ENCODE peak calls at places on chromosomes 1 and 21, in four cellular contexts. Q is OCI-LY7, C is GM23338, K is HCT116. L is an unnamed sample. For H3K9me2, the result is how much of the 10 kb centered on the place peaks cover.

GRCh38 chr1:39205102-39205780 is 746 bp downstream of the MACF1 start:
- DNase-seq in K (no peak), Q (peak), C (no peak), L (no peak)

GRCh38 chr1:119631433-119632102 is 16.5 kb downstream of the ZNF697 start:
- DNase-seq in C (peak), K (no peak), Q (no peak), L (no peak)

GRCh38 chr1:23124259-23125026 is 44.2 kb downstream of the LUZP1 start:
- DNase-seq in C (no peak), K (no peak), Q (no peak), L (no peak)

GRCh38 chr1:15736666-15737229 is 690 bp downstream of the SLC25A34 start:
- DNase-seq in K (no peak), Q (no peak), C (no peak), L (no peak)

GRCh38 chr21:29376556-29376955 is 77.8 kb downstream of the BACH1 start:
- DNase-seq in C (peak), Q (peak), K (peak), L (peak)

GRCh38 chr1:232227171-232227740 is 402.7 kb downstream of the SIPA1L2 start:
- DNase-seq in C (peak), Q (no peak), K (no peak), L (no peak)

GRCh38 chr1:12014141-12014981 is 4.9 kb upstream of the MIIP start:
- DNase-seq in C (peak), Q (no peak), K (no peak), L (peak)

GRCh38 chr1:21289700-21290545 is at the start of gene ECE1:
- DNase-seq in K (no peak), Q (peak), C (peak), L (peak)

GRCh38 chr1:27724961-27725373 is 794 bp upstream of the FAM76A start:
- DNase-seq in Q (peak), C (peak), K (no peak), L (no peak)

GRCh38 chr1:109704173-109704572 is 7.9 kb upstream of the GSTM5 start:
- DNase-seq in C (peak), Q (no peak), K (no peak), L (peak)

GRCh38 chr1:66168919-66169725 is 364.8 kb upstream of the SGIP1 start:
- DNase-seq in C (peak), K (peak), Q (peak), L (no peak)

GRCh38 chr1:109806733-109807397 is 43.1 kb upstream of the EPS8L3 start:
- DNase-seq in Q (no peak), C (no peak), K (no peak), L (no peak)

GRCh38 chr1:153532161-153532560 is 3.6 kb downstream of the S100A6 start:
- DNase-seq in K (no peak), C (no peak), Q (no peak), L (no peak)

GRCh38 chr1:175885247-175885646 is 141.9 kb upstream of the TNR start:
- DNase-seq in K (no peak), Q (no peak), C (no peak), L (no peak)

GRCh38 chr1:46489638-46490602 is at the start of gene DMBX1:
- DNase-seq in C (peak), Q (no peak), K (peak), L (peak)

GRCh38 chr1:106296431-106296830 is 760.0 kb upstream of the PRMT6 start:
- DNase-seq in Q (no peak), K (no peak), C (no peak), L (no peak)

GRCh38 chr1:78223417-78224215 is 177.8 kb downstream of the GIPC2 start:
- DNase-seq in C (no peak), Q (no peak), K (no peak), L (no peak)

GRCh38 chr1:231201375-231202124 is 39.5 kb upstream of the GNPAT start:
- DNase-seq in K (no peak), C (no peak), Q (no peak), L (no peak)

GRCh38 chr1:43073490-43074230 is 98.4 kb downstream of the EBNA1BP2 start:
- DNase-seq in C (peak), Q (peak), K (peak), L (peak)

GRCh38 chr1:153534226-153534932 is 1.4 kb downstream of the S100A6 start:
- DNase-seq in Q (no peak), C (no peak), K (no peak), L (no peak)

GRCh38 chr1:211420389-211420788 is 71.6 kb downstream of the RD3 start:
- DNase-seq in Q (no peak), C (no peak), K (no peak), L (no peak)

GRCh38 chr1:109391161-109391556 is 6.6 kb downstream of the SORT1 start:
- DNase-seq in C (no peak), Q (no peak), K (no peak), L (no peak)

GRCh38 chr1:153509729-153510354 is 25.9 kb downstream of the S100A6 start:
- DNase-seq in C (peak), K (no peak), Q (peak), L (peak)

GRCh38 chr1:153626477-153626928 is 802 bp downstream of the S100A13 start:
- DNase-seq in Q (no peak), C (no peak), K (no peak), L (no peak)

GRCh38 chr1:61907102-61907501 is 164.8 kb downstream of the PATJ start:
- DNase-seq in C (no peak), Q (no peak), K (no peak), L (no peak)

GRCh38 chr1:9338354-9339250 is 45.9 kb downstream of the SPSB1 start:
- DNase-seq in Q (no peak), K (no peak), C (no peak), L (no peak)

GRCh38 chr1:102578806-102579205 is 529.5 kb downstream of the COL11A1 start:
- DNase-seq in K (no peak), Q (no peak), C (no peak), L (no peak)

GRCh38 chr1:241270016-241270415 is 87.0 kb downstream of the RGS7 start:
- DNase-seq in Q (no peak), C (no peak), K (no peak), L (no peak)

GRCh38 chr1:214824758-214825157 is 221.8 kb downstream of the CENPF start:
- DNase-seq in K (no peak), Q (no peak), C (no peak), L (no peak)

GRCh38 chr1:2444138-2444591 is 31.8 kb upstream of the PEX10 start:
- DNase-seq in C (no peak), Q (no peak), K (no peak), L (no peak)

GRCh38 chr1:2445162-2445822 is 30.8 kb upstream of the PLCH2 start:
- DNase-seq in K (no peak), C (no peak), Q (no peak), L (no peak)

GRCh38 chr1:2441746-2442145 is 29.4 kb upstream of the PEX10 start:
- DNase-seq in C (no peak), K (no peak), Q (no peak), L (no peak)

GRCh38 chr1:2442676-2443075 is 30.3 kb upstream of the PEX10 start:
- DNase-seq in C (no peak), Q (no peak), K (no peak), L (no peak)

GRCh38 chr1:2443285-2444137 is 31.1 kb upstream of the PEX10 start:
- DNase-seq in K (no peak), Q (no peak), C (peak), L (no peak)
- H3K9me2 ChIP-seq in K (under half), Q (under half), C (under half), L (under half)

DNA sequence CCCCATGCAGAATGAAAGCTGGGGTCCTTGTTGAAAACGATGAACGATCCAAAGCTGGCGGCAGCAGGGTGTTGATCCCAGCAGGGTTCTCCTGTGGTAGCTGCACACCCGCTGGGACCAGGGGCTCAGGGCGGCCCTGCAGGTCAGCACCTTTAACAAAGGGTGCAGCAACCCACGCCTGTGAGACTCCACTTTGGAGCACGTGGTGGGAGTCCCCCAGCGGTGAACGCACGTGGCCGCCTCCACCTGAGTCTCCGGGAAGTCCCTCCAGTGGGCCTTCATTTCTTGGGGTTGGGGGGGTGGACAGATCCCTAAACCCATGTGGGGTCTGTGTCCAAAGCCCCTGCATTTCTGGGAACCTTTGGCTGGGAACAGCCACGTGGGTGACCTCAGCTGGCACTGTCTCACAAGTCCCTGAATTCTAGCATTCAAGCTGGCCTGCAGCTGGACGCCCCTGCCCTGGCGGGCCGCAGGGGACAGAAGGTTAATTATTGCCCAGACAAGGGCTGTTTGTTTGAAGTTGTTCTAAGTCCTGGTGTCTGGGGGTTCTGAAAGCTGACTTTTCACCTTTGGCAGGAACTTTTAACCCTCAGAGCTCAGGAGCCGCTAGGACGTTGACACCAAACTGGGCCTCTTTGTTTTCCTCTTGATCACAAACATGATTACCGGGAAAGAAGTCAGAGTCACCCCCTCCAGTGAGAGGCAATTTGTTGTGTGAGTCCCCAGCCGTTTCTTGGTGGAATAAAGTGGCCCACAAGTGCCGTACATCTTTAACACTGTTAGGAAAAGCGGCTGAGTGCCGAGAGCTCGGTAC is 64.5 kb downstream of the COL18A1 start:
- DNase-seq in K (no peak), Q (no peak), C (no peak), L (no peak)
- H3K27ac ChIP-seq in K (no peak), Q (no peak), C (no peak), L (no peak)

DNA sequence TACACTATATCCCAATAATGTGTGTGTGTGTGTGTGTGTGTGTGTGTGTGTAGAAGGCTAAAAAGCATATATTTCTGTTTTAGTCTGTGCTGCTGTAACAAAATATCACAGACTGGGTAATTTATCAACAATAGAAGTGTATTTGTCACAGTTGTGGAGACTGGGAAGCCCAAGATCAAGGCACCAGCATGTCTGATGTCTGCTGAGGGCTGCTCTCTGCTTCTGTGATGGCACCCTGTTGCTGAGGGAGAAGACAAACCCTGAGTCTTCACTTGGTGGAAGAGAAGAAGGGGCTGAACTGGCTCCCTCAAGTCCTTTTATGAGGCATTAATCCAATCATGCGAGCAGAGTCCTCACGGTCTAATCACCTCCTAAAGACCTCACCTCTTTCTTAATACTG is 23.0 kb upstream of the RAB4A start:
- DNase-seq in K (no peak), C (no peak), Q (no peak), L (no peak)
- H3K9me2 ChIP-seq in K (under half), C (under half), Q (under half), L (under half)

GRCh38 chr1:111884772-111885443 is 104.6 kb downstream of the KCND3 start:
- DNase-seq in Q (no peak), C (no peak), K (no peak), L (no peak)
- H3K27ac ChIP-seq in Q (no peak), C (no peak), K (no peak), L (no peak)

DNA sequence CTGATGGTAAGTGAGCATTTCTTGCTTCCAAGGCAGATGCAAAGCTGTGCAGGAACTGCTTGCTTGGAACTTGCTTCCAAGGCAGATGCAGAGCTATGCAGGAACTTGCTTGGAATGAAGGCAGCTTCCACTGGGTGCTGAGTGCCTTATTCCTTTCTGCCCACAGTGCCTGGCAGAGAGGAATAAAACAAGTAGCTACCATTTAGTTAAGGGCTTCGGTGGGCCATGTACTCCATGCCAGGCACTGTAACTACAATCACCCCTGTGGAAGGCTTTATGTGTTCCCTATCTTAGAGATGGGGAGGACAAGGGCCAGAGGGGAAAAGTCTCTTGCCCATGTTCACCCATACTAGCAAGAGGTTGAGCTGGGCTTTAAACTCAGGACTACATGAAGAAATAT is 8.3 kb downstream of the MROH7 start:
- DNase-seq in Q (no peak), K (no peak), C (no peak), L (no peak)
- H3K9me2 ChIP-seq in Q (under half), K (under half), C (under half), L (under half)

GRCh38 chr1:165683848-165684485 is 14.4 kb downstream of the ALDH9A1 start:
- DNase-seq in K (no peak), C (no peak), Q (no peak), L (no peak)

GRCh38 chr1:165686121-165686970 is 12.0 kb downstream of the ALDH9A1 start:
- DNase-seq in C (peak), K (no peak), Q (peak), L (peak)

GRCh38 chr1:165688046-165688445 is 10.3 kb downstream of the ALDH9A1 start:
- DNase-seq in Q (no peak), K (no peak), C (no peak), L (no peak)

DNA sequence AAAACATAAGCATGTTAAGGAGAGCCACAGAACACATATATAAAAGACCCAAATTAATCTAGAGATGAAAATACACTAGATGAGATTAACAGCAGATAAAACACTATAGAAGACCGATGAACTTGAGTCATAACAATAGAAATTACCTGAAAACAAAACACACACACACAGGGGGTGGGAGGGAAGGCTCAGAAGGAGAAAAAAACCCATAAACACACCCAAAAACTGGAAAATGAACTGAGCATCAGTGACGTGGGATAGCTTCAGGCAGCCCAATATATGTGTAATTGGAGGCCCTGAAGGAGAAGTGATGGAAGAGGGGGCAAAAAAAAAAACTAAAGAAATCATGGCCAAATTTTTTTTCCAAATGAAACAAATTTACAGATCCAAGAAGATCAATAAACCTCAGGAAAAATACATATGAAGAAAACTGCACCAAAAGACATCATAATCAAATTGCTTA is 11.4 kb downstream of the ALDH9A1 start:
- DNase-seq in K (no peak), Q (no peak), C (no peak), L (no peak)
- H3K27ac ChIP-seq in K (no peak), Q (peak), C (no peak), L (peak)

DNA sequence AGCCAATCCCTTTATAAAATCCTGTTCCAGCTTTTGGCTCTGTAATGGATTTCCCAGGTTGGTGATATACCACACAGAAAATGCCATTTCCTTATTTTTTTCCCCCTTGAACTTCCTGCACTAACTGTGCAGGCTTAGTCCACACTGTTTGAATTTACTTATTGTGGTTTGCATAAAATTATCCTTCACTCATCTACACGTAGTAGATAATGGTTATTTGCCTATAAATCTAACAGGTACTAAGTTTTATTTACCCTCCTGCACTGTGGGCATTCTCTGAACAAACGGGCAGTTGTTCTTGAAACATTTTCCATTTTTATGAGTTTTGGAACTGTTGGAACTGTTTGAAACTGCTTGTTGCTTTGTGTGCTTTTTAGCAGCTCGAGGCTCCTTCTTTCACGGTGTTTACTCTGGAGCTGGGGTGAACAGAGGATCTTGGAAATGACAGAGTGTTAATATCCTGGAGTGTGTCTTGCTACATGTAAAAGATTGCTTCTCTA is 23.0 kb upstream of the KIFAP3 start:
- DNase-seq in C (no peak), K (no peak), Q (no peak), L (no peak)
- H3K9me2 ChIP-seq in C (under half), K (under half), Q (under half), L (under half)

GRCh38 chr1:100035214-100035613 is 65.4 kb downstream of the SLC35A3 start:
- DNase-seq in C (no peak), K (no peak), Q (no peak), L (no peak)
- H3K27ac ChIP-seq in C (no peak), K (no peak), Q (no peak), L (peak)